ENCODE peak calls at places on chromosome 12, in five cellular contexts. P is breast epithelium, N is heart left ventricle, U is MM.1S, T is hepatocyte. E is an unnamed sample.

GRCh38 chr12:55736780-55737580 is 5.9 kb upstream of the GDF11 start:
- DNase-seq in P (no peak), N (peak; percentile 69), U (peak; percentile 41), T (peak; percentile 88), E (peak; percentile 41)

GRCh38 chr12:88562151-88562550 is 18.1 kb downstream of the KITLG start:
- DNase-seq in P (no peak), N (no peak), U (no peak), T (no peak), E (no peak)

GRCh38 chr12:15532364-15532977 is 210.2 kb downstream of the PTPRO start:
- DNase-seq in P (no peak), N (no peak), U (peak; percentile 64), T (peak; percentile 36), E (peak; percentile 67)

GRCh38 chr12:96402061-96402460 is 1.8 kb upstream of the CDK17 start:
- DNase-seq in P (no peak), N (no peak), U (no peak), T (no peak), E (no peak)

GRCh38 chr12:97276621-97277020 is 186.0 kb upstream of the RMST start:
- DNase-seq in P (no peak), N (no peak), U (no peak), T (no peak), E (no peak)

GRCh38 chr12:49108958-49109404 is 1.7 kb downstream of the LMBR1L start:
- DNase-seq in P (no peak), N (peak; percentile 67), U (no peak), T (peak; percentile 73), E (no peak)

GRCh38 chr12:120971299-120972180 is 6.8 kb upstream of the HNF1A start:
- DNase-seq in P (no peak), N (no peak), U (peak; percentile 46), T (peak; percentile 65), E (peak; percentile 27)

GRCh38 chr12:132651444-132652100 is 33.0 kb downstream of the P2RX2 start:
- DNase-seq in P (no peak), N (no peak), U (no peak), T (no peak), E (no peak)

GRCh38 chr12:76719171-76719631 is 44.7 kb upstream of the ZDHHC17 start:
- DNase-seq in P (no peak), N (no peak), U (no peak), T (no peak), E (no peak)

GRCh38 chr12:112294793-112295192 is 87.4 kb downstream of the HECTD4 start:
- DNase-seq in P (no peak), N (no peak), U (no peak), T (peak; percentile 8), E (no peak)

GRCh38 chr12:124721501-124722154 is 142.0 kb downstream of the SCARB1 start:
- DNase-seq in P (no peak), N (peak; percentile 22), U (no peak), T (no peak), E (no peak)

GRCh38 chr12:100215209-100215608 is 14.6 kb downstream of the ACTR6 start:
- DNase-seq in P (no peak), N (no peak), U (no peak), T (no peak), E (no peak)

GRCh38 chr12:90611048-90611447 is 343.9 kb downstream of the CCER1 start:
- DNase-seq in P (no peak), N (no peak), U (no peak), T (no peak), E (no peak)

GRCh38 chr12:100926669-100927248 is 132.2 kb downstream of the ANO4 start:
- DNase-seq in P (no peak), N (no peak), U (no peak), T (peak; percentile 68), E (no peak)

GRCh38 chr12:68609955-68610434 is 704 bp upstream of the RAP1B start:
- DNase-seq in P (peak; percentile 46), N (no peak), U (peak; percentile 57), T (peak; percentile 23), E (no peak)

GRCh38 chr12:47752552-47752951 is 6.1 kb downstream of the RAPGEF3 start:
- DNase-seq in P (no peak), N (no peak), U (no peak), T (no peak), E (no peak)

GRCh38 chr12:129693731-129694130 is 210.1 kb downstream of the TMEM132D start:
- DNase-seq in P (no peak), N (no peak), U (no peak), T (no peak), E (no peak)

GRCh38 chr12:102182635-102183034 is 15.0 kb downstream of the PMCH start:
- DNase-seq in P (no peak), N (no peak), U (no peak), T (no peak), E (no peak)

GRCh38 chr12:74538491-74539258 is 1.0 kb downstream of the ATXN7L3B start:
- DNase-seq in P (no peak), N (no peak), U (peak; percentile 60), T (peak; percentile 18), E (peak; percentile 65)

GRCh38 chr12:18461738-18462137 is 200.4 kb downstream of the PIK3C2G start:
- DNase-seq in P (no peak), N (no peak), U (no peak), T (no peak), E (no peak)

GRCh38 chr12:128259556-128260070 is 7.4 kb upstream of the TMEM132C start:
- DNase-seq in P (no peak), N (no peak), U (no peak), T (peak; percentile 70), E (no peak)

GRCh38 chr12:24535334-24536019 is 413.4 kb downstream of the BCAT1 start:
- DNase-seq in P (no peak), N (no peak), U (no peak), T (no peak), E (no peak)

GRCh38 chr12:24533953-24534352 is 414.9 kb downstream of the BCAT1 start:
- DNase-seq in P (no peak), N (no peak), U (no peak), T (no peak), E (no peak)

GRCh38 chr12:24530689-24531088 is 418.2 kb downstream of the BCAT1 start:
- DNase-seq in P (no peak), N (no peak), U (no peak), T (no peak), E (no peak)

GRCh38 chr12:24537241-24537860 is 411.6 kb downstream of the BCAT1 start:
- DNase-seq in P (no peak), N (no peak), U (no peak), T (peak; percentile 34), E (no peak)

DNA sequence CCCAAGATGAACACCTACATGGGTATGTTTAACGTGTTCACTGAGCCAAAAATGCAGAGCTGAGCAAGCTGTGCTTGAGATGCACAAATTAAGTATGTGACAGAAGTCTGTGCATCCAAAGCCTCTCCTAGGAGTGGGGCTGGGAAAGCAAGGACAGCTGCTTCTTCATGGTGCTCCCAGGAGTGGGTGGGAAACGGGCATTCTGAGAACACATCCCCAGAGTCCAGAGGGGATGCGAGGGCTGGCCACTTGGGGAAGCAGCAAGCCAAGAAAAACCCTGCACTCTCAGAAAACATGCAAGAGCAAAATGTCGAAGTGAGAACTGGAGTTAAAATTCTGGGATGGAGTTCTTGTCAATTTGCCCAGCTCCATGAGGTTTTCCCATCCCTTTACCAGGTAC is 414.3 kb downstream of the BCAT1 start:
- DNase-seq in P (no peak), N (peak; percentile 68), U (no peak), T (no peak), E (no peak)
- TF ChIP-seq CTCF in P (no peak), N (no peak), U (no peak), T (no peak), E (no peak)

GRCh38 chr12:105222726-105223357 is 13.1 kb downstream of the APPL2 start:
- DNase-seq in P (no peak), N (no peak), U (no peak), T (no peak), E (no peak)

GRCh38 chr12:105220929-105221290 is 15.1 kb downstream of the APPL2 start:
- DNase-seq in P (no peak), N (no peak), U (no peak), T (peak; percentile 49), E (no peak)

GRCh38 chr12:105222326-105222655 is 13.7 kb downstream of the APPL2 start:
- DNase-seq in P (no peak), N (no peak), U (no peak), T (no peak), E (no peak)

GRCh38 chr12:105220150-105220928 is 15.6 kb downstream of the APPL2 start:
- DNase-seq in P (no peak), N (peak; percentile 51), U (no peak), T (no peak), E (no peak)

GRCh38 chr12:105221588-105222325 is 14.2 kb downstream of the APPL2 start:
- DNase-seq in P (no peak), N (no peak), U (no peak), T (no peak), E (no peak)
- H3K4me1 ChIP-seq in P (no peaks in the 10 kb centered on the region), N (peaks cover 54% of the 10 kb centered on the region), U (peaks cover 18% of the 10 kb centered on the region), T (peaks cover 45% of the 10 kb centered on the region), E (peaks cover 6% of the 10 kb centered on the region)

GRCh38 chr12:27696864-27697564 is 767 bp downstream of the REP15 start:
- DNase-seq in P (no peak), N (no peak), U (no peak), T (peak; percentile 35), E (no peak)
- H3K27ac ChIP-seq in P (no peak overlapping the region), N (no peak overlapping the region), U (no peak overlapping the region), T (peak overlapping the region; percentile 49), E (no peak overlapping the region)

DNA sequence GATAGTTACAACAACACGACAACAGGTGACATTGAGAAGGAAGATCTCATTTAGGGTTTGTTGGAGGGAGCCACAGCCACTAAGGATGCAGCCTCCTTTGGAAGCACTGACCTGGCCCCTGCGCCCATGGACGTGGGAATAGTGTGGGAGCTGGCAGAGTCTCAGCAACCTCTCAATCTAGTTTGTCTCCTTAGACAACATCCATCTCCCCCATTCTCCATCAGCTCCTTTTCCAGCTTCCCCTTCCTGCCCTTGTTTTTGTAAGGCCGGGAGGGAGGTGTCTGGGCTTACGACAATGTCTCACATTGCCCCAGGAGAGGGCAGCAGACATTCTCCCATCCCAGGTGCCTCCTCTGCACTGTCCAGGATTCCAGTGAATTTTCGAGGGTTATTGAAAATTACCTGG is 170.2 kb upstream of the PZP start:
- DNase-seq in P (no peak), N (no peak), U (no peak), T (no peak), E (no peak)
- TF ChIP-seq CTCF in P (no peak), N (peak; percentile 21), U (peak; percentile 13), T (peak; percentile 38), E (no peak)

E was measured in CD8-positive, alpha-beta T cell.